ENCODE peak calls at places on chromosomes 2 and 18, in four cellular contexts. M is epithelial cell of esophagus, R is A549, H is uterus. P is an unnamed sample.

GRCh38 chr2:203399031-203399430 is 70.8 kb downstream of the ABI2 start:
- DNase-seq in M (no peak), R (no peak), H (no peak), P (no peak)

GRCh38 chr2:233331536-233331935 is 22.8 kb upstream of the DGKD start:
- DNase-seq in M (no peak), R (no peak), H (peak; percentile 20), P (peak; percentile 90)

GRCh38 chr2:178943745-178944144 is 106.2 kb downstream of the CCDC141 start:
- DNase-seq in M (no peak), R (no peak), H (no peak), P (no peak)

GRCh38 chr2:120236296-120236695 is 13.1 kb upstream of the TMEM185B start:
- DNase-seq in M (no peak), R (no peak), H (no peak), P (no peak)

GRCh38 chr2:229714736-229715541 is 584 bp upstream of the DNER start:
- DNase-seq in M (peak; percentile 71), R (peak; percentile 48), H (peak; percentile 22), P (no peak)

GRCh38 chr18:9095297-9096012 is 7.0 kb upstream of the NDUFV2 start:
- DNase-seq in M (no peak), R (no peak), H (no peak), P (peak; percentile 41)

GRCh38 chr2:1488851-1489250 is 75.6 kb downstream of the TPO start:
- DNase-seq in M (no peak), R (no peak), H (no peak), P (no peak)

GRCh38 chr2:38648107-38648761 is 17.7 kb upstream of the GALM start:
- DNase-seq in M (peak; percentile 85), R (no peak), H (no peak), P (no peak)

GRCh38 chr2:108918156-108918845 is 70.7 kb downstream of the EDAR start:
- DNase-seq in M (no peak), R (no peak), H (no peak), P (no peak)

GRCh38 chr2:159140070-159140774 is 146.3 kb downstream of the WDSUB1 start:
- DNase-seq in M (peak; percentile 79), R (no peak), H (no peak), P (no peak)

GRCh38 chr2:71744781-71745180 is 291.4 kb downstream of the DYSF start:
- DNase-seq in M (no peak), R (no peak), H (no peak), P (no peak)

GRCh38 chr2:219309278-219309677 is at the start of gene PTPRN:
- DNase-seq in M (no peak), R (no peak), H (no peak), P (no peak)

GRCh38 chr18:22935431-22935830 is 2.3 kb downstream of the RBBP8 start:
- DNase-seq in M (no peak), R (no peak), H (no peak), P (no peak)

GRCh38 chr18:22932885-22933205 is 283 bp upstream of the RBBP8 start:
- DNase-seq in M (no peak), R (no peak), H (no peak), P (no peak)

GRCh38 chr18:22933958-22934423 is 863 bp downstream of the RBBP8 start:
- DNase-seq in M (no peak), R (no peak), H (no peak), P (no peak)

GRCh38 chr18:22934789-22935188 is 1.7 kb downstream of the RBBP8 start:
- DNase-seq in M (no peak), R (no peak), H (no peak), P (no peak)

DNA sequence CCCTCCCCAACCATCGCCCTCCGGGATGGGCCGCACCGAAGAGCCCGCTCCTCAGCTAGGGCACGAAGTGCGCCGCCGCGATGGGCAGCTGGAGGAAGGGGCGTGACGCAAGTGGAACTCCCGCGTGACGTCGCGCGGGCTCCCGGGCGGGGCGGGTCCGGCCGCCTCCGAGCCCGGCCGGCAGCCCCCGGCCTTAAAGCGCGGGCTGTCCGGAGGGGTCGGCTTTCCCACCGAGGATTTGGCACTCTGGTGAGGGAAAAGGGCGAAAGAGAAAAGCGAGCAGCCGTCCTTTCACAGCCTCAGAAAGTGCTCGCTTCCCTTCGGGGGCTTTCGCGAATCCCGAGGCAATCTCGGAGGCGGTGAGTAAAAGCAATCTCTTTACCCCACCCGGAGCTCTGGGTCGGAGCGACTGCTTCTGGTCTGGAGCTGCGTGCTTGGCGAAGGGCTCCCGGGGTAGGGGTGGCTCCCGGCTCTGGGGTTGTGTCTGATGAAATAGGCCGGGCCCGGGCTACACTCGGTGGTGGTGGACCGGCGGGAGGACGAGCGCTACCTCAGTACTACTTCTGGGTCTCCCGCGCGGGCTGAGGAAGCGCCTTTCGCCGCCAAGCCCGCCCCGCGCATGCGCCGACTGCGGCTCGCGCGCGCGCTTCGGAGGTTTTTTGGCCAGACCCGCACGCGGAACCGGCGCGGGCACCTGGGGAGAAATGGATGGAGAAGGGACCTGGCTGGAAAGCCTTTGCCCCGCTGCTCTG is at the start of gene RBBP8:
- DNase-seq in M (peak; percentile 75), R (peak; percentile 54), H (peak; percentile 84), P (peak; percentile 93)
- TF ChIP-seq CTCF in M (no peak), R (no peak), H (no peak), P (no peak)

GRCh38 chr2:95380731-95381130 is 21.8 kb upstream of the FAHD2A start:
- DNase-seq in M (no peak), R (no peak), H (no peak), P (no peak)

GRCh38 chr2:95380280-95380679 is 22.2 kb upstream of the FAHD2A start:
- DNase-seq in M (no peak), R (no peak), H (no peak), P (no peak)

GRCh38 chr2:95381212-95382127 is 21.0 kb upstream of the FAHD2A start:
- DNase-seq in M (no peak), R (no peak), H (peak; percentile 10), P (no peak)

GRCh38 chr2:95377724-95378123 is 24.8 kb upstream of the FAHD2A start:
- DNase-seq in M (no peak), R (no peak), H (no peak), P (no peak)

GRCh38 chr2:95379616-95379925 is 22.9 kb upstream of the FAHD2A start:
- DNase-seq in M (no peak), R (peak; percentile 19), H (no peak), P (no peak)
- TF ChIP-seq CTCF in M (peak; percentile 6), R (no peak), H (no peak), P (no peak)

GRCh38 chr2:46555011-46555410 is 75.6 kb downstream of the TMEM247 start:
- DNase-seq in M (no peak), R (peak; percentile 37), H (no peak), P (no peak)
- TF ChIP-seq CTCF in M (no peak), R (peak; percentile 61), H (no peak), P (peak; percentile 52)

DNA sequence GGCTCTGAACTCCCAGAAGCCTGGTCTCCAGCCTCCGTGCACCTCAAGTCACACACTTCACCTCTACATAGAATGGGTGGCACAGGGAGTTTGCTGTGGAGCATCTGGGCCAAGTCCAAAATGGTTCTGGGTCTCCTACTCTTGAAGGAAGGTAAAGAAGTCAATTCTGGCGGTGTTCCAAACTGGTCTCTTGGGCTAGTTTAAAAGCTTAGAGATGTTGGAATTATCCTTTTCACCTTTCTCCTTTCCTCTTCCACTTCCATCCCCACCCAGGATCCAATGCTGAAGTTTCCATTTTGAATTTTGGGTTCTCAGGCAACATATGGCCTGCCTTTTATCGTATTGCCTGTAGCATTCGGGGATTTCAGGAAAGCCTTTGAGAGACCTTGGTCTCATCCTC is 325.2 kb downstream of the PDE11A start:
- DNase-seq in M (no peak), R (no peak), H (no peak), P (no peak)
- TF ChIP-seq CTCF in M (no peak), R (no peak), H (no peak), P (no peak)

P was measured in B cell.